ENCODE peak calls at places on chromosomes 4 and X, in four cellular contexts. One of them, this sample, is unnamed.

GRCh38 chr4:83358410-83358809 is 23.8 kb upstream of the HPSE start:
- DNase-seq in SK-N-SH: no peak
- DNase-seq in H1: no peak
- DNase-seq in GM12878: no peak
- DNase-seq in this sample: peak; percentile 34

GRCh38 chr4:26467724-26468123 is 22.6 kb downstream of the CCKAR start:
- DNase-seq in GM12878: no peak
- DNase-seq in SK-N-SH: no peak
- DNase-seq in H1: no peak
- DNase-seq in this sample: no peak

GRCh38 chr4:3336389-3337356 is 43.9 kb downstream of the RGS12 start:
- DNase-seq in SK-N-SH: no peak
- DNase-seq in GM12878: no peak
- DNase-seq in H1: no peak
- DNase-seq in this sample: no peak

GRCh38 chr4:81981218-81981617 is 392.6 kb downstream of the HNRNPD start:
- DNase-seq in GM12878: no peak
- DNase-seq in SK-N-SH: no peak
- DNase-seq in H1: no peak
- DNase-seq in this sample: no peak

GRCh38 chr4:84496356-84497219 is 2.5 kb downstream of the NKX6-1 start:
- DNase-seq in GM12878: no peak
- DNase-seq in H1: peak; percentile 78
- DNase-seq in SK-N-SH: peak; percentile 42
- DNase-seq in this sample: no peak

GRCh38 chr4:147709999-147710398 is 21.9 kb upstream of the ARHGAP10 start:
- DNase-seq in SK-N-SH: no peak
- DNase-seq in GM12878: no peak
- DNase-seq in H1: peak; percentile 32
- DNase-seq in this sample: no peak

GRCh38 chrX:77749695-77750094 is 36.3 kb downstream of the ATRX start:
- DNase-seq in H1: no peak
- DNase-seq in GM12878: no peak
- DNase-seq in SK-N-SH: no peak
- DNase-seq in this sample: no peak

GRCh38 chr4:118741456-118741855 is 56.3 kb downstream of the METTL14 start:
- DNase-seq in SK-N-SH: no peak
- DNase-seq in H1: no peak
- DNase-seq in GM12878: no peak
- DNase-seq in this sample: no peak

GRCh38 chr4:5747746-5748365 is 36.9 kb downstream of the EVC start:
- DNase-seq in H1: no peak
- DNase-seq in GM12878: no peak
- DNase-seq in SK-N-SH: no peak
- DNase-seq in this sample: no peak

GRCh38 chrX:118522230-118522926 is 26.8 kb downstream of the DOCK11 start:
- DNase-seq in H1: no peak
- DNase-seq in GM12878: no peak
- DNase-seq in SK-N-SH: no peak
- DNase-seq in this sample: no peak

GRCh38 chrX:143663755-143664154 is 27.9 kb upstream of the SLITRK4 start:
- DNase-seq in H1: no peak
- DNase-seq in SK-N-SH: no peak
- DNase-seq in GM12878: no peak
- DNase-seq in this sample: no peak

GRCh38 chr4:147899512-147899911 is 167.6 kb downstream of the ARHGAP10 start:
- DNase-seq in SK-N-SH: no peak
- DNase-seq in GM12878: no peak
- DNase-seq in H1: no peak
- DNase-seq in this sample: no peak

GRCh38 chr4:163866728-163867313 is 372.3 kb downstream of the TMA16 start:
- DNase-seq in SK-N-SH: no peak
- DNase-seq in H1: no peak
- DNase-seq in GM12878: no peak
- DNase-seq in this sample: no peak

GRCh38 chr4:8599657-8600056 is 7.1 kb downstream of the CPZ start:
- DNase-seq in GM12878: no peak
- DNase-seq in SK-N-SH: no peak
- DNase-seq in H1: no peak
- DNase-seq in this sample: no peak

GRCh38 chr4:81421346-81422218 is 50.1 kb downstream of the RASGEF1B start:
- DNase-seq in SK-N-SH: no peak
- DNase-seq in GM12878: peak; percentile 26
- DNase-seq in H1: no peak
- DNase-seq in this sample: no peak

GRCh38 chr4:10201356-10202223 is 85.0 kb upstream of the WDR1 start:
- DNase-seq in GM12878: no peak
- DNase-seq in H1: no peak
- DNase-seq in SK-N-SH: no peak
- DNase-seq in this sample: no peak

GRCh38 chr4:10203851-10204250 is 87.3 kb upstream of the WDR1 start:
- DNase-seq in H1: no peak
- DNase-seq in SK-N-SH: no peak
- DNase-seq in GM12878: no peak
- DNase-seq in this sample: no peak

GRCh38 chr4:10207116-10207515 is 90.5 kb upstream of the WDR1 start:
- DNase-seq in H1: no peak
- DNase-seq in GM12878: no peak
- DNase-seq in SK-N-SH: no peak
- DNase-seq in this sample: no peak

GRCh38 chr4:10205223-10205622 is 88.6 kb upstream of the WDR1 start:
- DNase-seq in GM12878: no peak
- DNase-seq in H1: no peak
- DNase-seq in SK-N-SH: no peak
- DNase-seq in this sample: peak; percentile 11

GRCh38 chr4:10204401-10205058 is 87.9 kb upstream of the WDR1 start:
- DNase-seq in H1: no peak
- DNase-seq in GM12878: no peak
- DNase-seq in SK-N-SH: no peak
- DNase-seq in this sample: no peak
- TF ChIP-seq TCF12 in H1: no peak
- TF ChIP-seq TCF12 in GM12878: no peak
- TF ChIP-seq TCF12 in SK-N-SH: no peak
- TF ChIP-seq TCF12 in this sample: no peak

GRCh38 chr4:139902328-139903217 is 237.0 kb downstream of the MGST2 start:
- DNase-seq in SK-N-SH: peak; percentile 54
- DNase-seq in H1: no peak
- DNase-seq in GM12878: no peak
- DNase-seq in this sample: no peak
- H3K4me2 ChIP-seq in SK-N-SH: peak overlapping the region; percentile 64
- H3K4me2 ChIP-seq in H1: no peak overlapping the region
- H3K4me2 ChIP-seq in GM12878: no peak overlapping the region
- H3K4me2 ChIP-seq in this sample: no peak overlapping the region

DNA sequence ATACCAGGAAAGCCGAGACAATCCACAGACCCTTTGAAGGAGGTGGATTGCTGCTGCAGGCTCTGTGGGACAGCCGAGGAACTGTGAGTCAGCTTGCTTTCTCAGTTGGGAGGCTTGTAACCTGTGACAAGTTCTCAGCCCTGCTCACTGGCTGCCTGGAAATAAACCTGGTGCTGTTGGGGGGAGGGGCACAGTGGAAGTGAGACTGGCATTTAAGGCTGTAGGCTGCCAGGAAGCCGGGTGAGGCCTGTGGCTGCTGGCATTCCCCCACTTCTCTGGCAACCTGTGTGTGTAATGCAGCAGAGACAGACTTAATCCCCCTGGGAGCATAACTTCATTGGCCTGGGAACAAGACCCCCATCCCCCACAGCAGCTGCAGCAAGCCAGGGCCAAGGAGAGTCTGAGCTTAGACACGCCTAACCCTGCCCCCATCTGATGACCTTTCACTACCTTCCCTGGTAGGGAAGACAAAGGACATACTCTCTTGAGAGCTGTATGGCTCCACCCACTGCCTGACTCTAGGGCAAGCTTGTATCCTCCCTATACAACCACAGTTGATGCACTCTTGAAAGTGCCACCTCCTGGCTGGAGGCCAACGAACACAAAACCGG is 64.1 kb downstream of the ALPK1 start:
- DNase-seq in SK-N-SH: no peak
- DNase-seq in GM12878: peak; percentile 82
- DNase-seq in H1: peak; percentile 68
- DNase-seq in this sample: peak; percentile 42
- TF ChIP-seq TCF12 in SK-N-SH: no peak
- TF ChIP-seq TCF12 in GM12878: no peak
- TF ChIP-seq TCF12 in H1: peak; percentile 91
- TF ChIP-seq TCF12 in this sample: no peak

GRCh38 chrX:38221391-38221929 is 789 bp upstream of the SRPX start:
- DNase-seq in H1: no peak
- DNase-seq in SK-N-SH: no peak
- DNase-seq in GM12878: no peak
- DNase-seq in this sample: no peak

GRCh38 chrX:38224160-38224559 is 3.5 kb upstream of the SRPX start:
- DNase-seq in SK-N-SH: no peak
- DNase-seq in H1: no peak
- DNase-seq in GM12878: no peak
- DNase-seq in this sample: no peak

GRCh38 chrX:38220024-38220935 is at the start of gene SRPX:
- DNase-seq in GM12878: no peak
- DNase-seq in H1: peak; percentile 54
- DNase-seq in SK-N-SH: peak; percentile 53
- DNase-seq in this sample: no peak

GRCh38 chrX:38220936-38221386 is 290 bp upstream of the SRPX start:
- DNase-seq in SK-N-SH: no peak
- DNase-seq in H1: no peak
- DNase-seq in GM12878: no peak
- DNase-seq in this sample: no peak

GRCh38 chrX:38225093-38225492 is 4.4 kb upstream of the SRPX start:
- DNase-seq in H1: no peak
- DNase-seq in SK-N-SH: no peak
- DNase-seq in GM12878: no peak
- DNase-seq in this sample: no peak
- H3K4me2 ChIP-seq in H1: peak overlapping the region; percentile 28
- H3K4me2 ChIP-seq in SK-N-SH: peak overlapping the region; percentile 11
- H3K4me2 ChIP-seq in GM12878: no peak overlapping the region
- H3K4me2 ChIP-seq in this sample: no peak overlapping the region

GRCh38 chr4:182137343-182137742 is 105.9 kb upstream of the TENM3 start:
- DNase-seq in H1: no peak
- DNase-seq in GM12878: no peak
- DNase-seq in SK-N-SH: no peak
- DNase-seq in this sample: no peak

DNA sequence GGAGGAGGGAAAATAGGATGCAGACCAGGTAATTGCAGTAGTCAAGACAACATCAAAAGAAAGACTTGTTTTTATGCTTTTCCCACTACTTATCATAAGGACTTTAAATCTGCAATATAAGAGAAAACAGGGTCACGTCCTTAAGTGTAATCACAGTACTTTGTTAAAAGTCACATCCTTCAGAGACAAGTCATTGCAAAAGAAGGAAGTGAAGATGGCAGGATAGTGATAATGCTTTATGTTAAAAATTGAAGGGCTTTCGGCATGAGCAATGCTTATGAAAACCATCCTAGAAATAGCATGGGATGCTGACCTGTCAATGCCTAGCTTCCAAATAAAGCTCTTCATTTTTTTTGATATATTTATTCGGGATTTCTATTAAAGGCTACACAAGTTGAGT is 110.2 kb upstream of the TENM3 start:
- DNase-seq in GM12878: no peak
- DNase-seq in SK-N-SH: no peak
- DNase-seq in H1: no peak
- DNase-seq in this sample: no peak
- TF ChIP-seq TCF12 in GM12878: no peak
- TF ChIP-seq TCF12 in SK-N-SH: no peak
- TF ChIP-seq TCF12 in H1: no peak
- TF ChIP-seq TCF12 in this sample: no peak

DNA sequence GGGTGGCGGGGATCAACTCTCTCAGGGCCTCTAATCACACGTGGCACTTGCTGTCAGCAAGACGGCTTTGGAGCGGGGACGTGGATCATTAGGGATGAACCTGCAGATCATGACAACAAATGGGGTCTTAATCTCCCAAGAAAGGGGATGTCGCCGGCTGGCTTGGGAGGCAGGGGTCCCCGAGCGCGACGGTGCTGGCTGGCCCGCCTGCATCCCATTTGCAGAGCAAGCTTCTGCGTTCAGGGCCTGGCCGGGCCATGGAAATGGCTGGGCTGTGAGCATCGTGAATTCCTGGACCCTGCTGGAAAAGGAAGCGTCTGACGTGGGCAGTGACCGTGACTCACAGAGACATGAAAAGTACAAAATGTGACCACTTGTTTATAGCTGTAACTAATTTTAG is 85.1 kb upstream of the SHOX start:
- DNase-seq in SK-N-SH: no peak
- DNase-seq in GM12878: no peak
- DNase-seq in H1: no peak
- DNase-seq in this sample: no peak
- H3K4me2 ChIP-seq in SK-N-SH: no peak overlapping the region
- H3K4me2 ChIP-seq in GM12878: no peak overlapping the region
- H3K4me2 ChIP-seq in H1: no peak overlapping the region
- H3K4me2 ChIP-seq in this sample: no peak overlapping the region